ENCODE peak calls at places on chromosomes 3 and 15, in five cellular contexts. E is nephron progenitor cell; S is HCT116; Z is activated CD4-positive, alpha-beta T cell treated with anti-CD3 and anti-CD28 coated beads for 24 hours; P is NCI-H774. F is an unnamed sample.

GRCh38 chr15:70033529-70034140 is 64.1 kb downstream of the TLE3 start:
- DNase-seq in E (peak), S (no peak), P (peak), Z (no peak), F (no peak)

GRCh38 chr15:79539426-79539825 is 107.3 kb downstream of the MINAR1 start:
- DNase-seq in Z (no peak), S (no peak), P (no peak), E (no peak), F (no peak)

GRCh38 chr3:54905936-54906335 is 21.9 kb downstream of the LRTM1 start:
- DNase-seq in E (no peak), S (no peak), P (no peak), Z (no peak), F (no peak)

GRCh38 chr3:184663756-184664155 is 48.1 kb downstream of the MAGEF1 start:
- DNase-seq in P (no peak), S (no peak), Z (no peak), E (no peak), F (no peak)

GRCh38 chr15:101053261-101053660 is 134.1 kb downstream of the LRRK1 start:
- DNase-seq in Z (no peak), P (no peak), E (no peak), S (no peak), F (no peak)

GRCh38 chr15:31440754-31441298 is 114.2 kb downstream of the KLF13 start:
- DNase-seq in E (peak), Z (peak), P (peak), S (no peak), F (no peak)

GRCh38 chr15:33234019-33234418 is 39.5 kb upstream of the FMN1 start:
- DNase-seq in E (no peak), P (peak), S (peak), Z (no peak), F (no peak)

GRCh38 chr15:69414702-69415161 is 583 bp downstream of the KIF23 start:
- DNase-seq in S (peak), E (peak), P (no peak), Z (no peak), F (peak)

GRCh38 chr15:100810831-100811230 is 68.8 kb upstream of the ALDH1A3 start:
- DNase-seq in E (no peak), P (no peak), Z (no peak), S (no peak), F (no peak)

GRCh38 chr3:52044869-52045616 is 11.3 kb downstream of the DUSP7 start:
- DNase-seq in E (no peak), Z (no peak), S (no peak), P (no peak), F (no peak)

GRCh38 chr3:131349946-131350347 is 31.6 kb upstream of the NUDT16 start:
- DNase-seq in S (peak), P (no peak), E (no peak), Z (no peak), F (no peak)

GRCh38 chr3:46843508-46843907 is 19.7 kb downstream of the MYL3 start:
- DNase-seq in S (no peak), P (no peak), E (no peak), Z (no peak), F (no peak)

F was measured in GM12864.